ENCODE peak calls at places on chromosomes 5 and 9, in nine cellular contexts. Z is tibial artery; A is effector memory CD4-positive, alpha-beta T cell; D is small intestine; N is IMR-90; X is A549; B is fibroblast of lung; G is transverse colon; Y is naive thymus-derived CD4-positive, alpha-beta T cell. U is an unnamed sample. For H3K9me3, the result is how much of the 10 kb centered on the place peaks cover.

GRCh38 chr9:33233659-33234335 is 6.2 kb upstream of the SPINK4 start:
- DNase-seq in Z (no peak), A (no peak), D (peak), N (peak), X (peak), B (peak), G (peak), Y (no peak), U (no peak)

GRCh38 chr9:123083680-123084079 is 50.2 kb downstream of the GPR21 start:
- DNase-seq in Z (no peak), A (no peak), D (peak), N (no peak), X (no peak), B (no peak), G (no peak), Y (no peak), U (no peak)

GRCh38 chr5:172543484-172544298 is 89.4 kb upstream of the SH3PXD2B start:
- DNase-seq in Z (no peak), A (no peak), D (no peak), N (no peak), X (no peak), B (no peak), G (no peak), Y (no peak), U (no peak)

GRCh38 chr9:26062172-26062571 is 383.9 kb upstream of the TUSC1 start:
- DNase-seq in Z (no peak), A (no peak), D (no peak), N (no peak), X (no peak), B (peak), G (no peak), Y (no peak), U (no peak)

GRCh38 chr5:124103671-124104070 is 591.7 kb downstream of the CSNK1G3 start:
- DNase-seq in Z (no peak), A (no peak), D (no peak), N (peak), X (no peak), B (peak), G (no peak), Y (no peak), U (no peak)

GRCh38 chr5:1343931-1344901 is 683 bp downstream of the CLPTM1L start:
- DNase-seq in Z (no peak), A (no peak), D (no peak), N (peak), X (no peak), B (peak), G (no peak), Y (peak), U (peak)

GRCh38 chr5:43643750-43644149 is 40.8 kb downstream of the NNT start:
- DNase-seq in Z (no peak), A (no peak), D (no peak), N (no peak), X (no peak), B (no peak), G (no peak), Y (no peak), U (no peak)

GRCh38 chr5:136631176-136631575 is 265.8 kb upstream of the TRPC7 start:
- DNase-seq in Z (no peak), A (no peak), D (no peak), N (no peak), X (no peak), B (peak), G (no peak), Y (no peak), U (peak)

GRCh38 chr5:133423618-133424282 is 188.6 kb downstream of the FSTL4 start:
- DNase-seq in Z (peak), A (peak), D (peak), N (peak), X (peak), B (peak), G (peak), Y (peak), U (peak)

GRCh38 chr9:98766548-98766947 is 29.8 kb downstream of the ANKS6 start:
- DNase-seq in Z (no peak), A (no peak), D (no peak), N (no peak), X (no peak), B (no peak), G (no peak), Y (no peak), U (peak)

GRCh38 chr5:155728146-155728856 is 598.7 kb upstream of the SGCD start:
- DNase-seq in Z (peak), A (no peak), D (peak), N (peak), X (peak), B (peak), G (peak), Y (no peak), U (peak)

GRCh38 chr9:6877671-6878161 is 119.9 kb downstream of the KDM4C start:
- DNase-seq in Z (no peak), A (no peak), D (no peak), N (peak), X (peak), B (peak), G (no peak), Y (no peak), U (peak)

GRCh38 chr9:68973619-68974018 is 40.3 kb downstream of the PRKACG start:
- DNase-seq in Z (no peak), A (no peak), D (no peak), N (no peak), X (no peak), B (no peak), G (no peak), Y (no peak), U (no peak)

GRCh38 chr5:128905225-128906110 is 59.8 kb upstream of the SLC27A6 start:
- DNase-seq in Z (no peak), A (peak), D (peak), N (peak), X (peak), B (peak), G (peak), Y (peak), U (peak)

GRCh38 chr5:14469485-14470377 is 111.9 kb upstream of the OTULINL start:
- DNase-seq in Z (no peak), A (no peak), D (no peak), N (no peak), X (no peak), B (no peak), G (no peak), Y (no peak), U (no peak)

GRCh38 chr5:146681586-146681945 is 165.6 kb upstream of the GPR151 start:
- DNase-seq in Z (no peak), A (no peak), D (no peak), N (no peak), X (no peak), B (no peak), G (no peak), Y (no peak), U (no peak)

GRCh38 chr9:136086213-136086881 is 8.7 kb downstream of the NACC2 start:
- DNase-seq in Z (no peak), A (no peak), D (no peak), N (no peak), X (no peak), B (no peak), G (no peak), Y (no peak), U (no peak)

GRCh38 chr9:113844466-113844865 is 31.6 kb upstream of the ZNF618 start:
- DNase-seq in Z (no peak), A (no peak), D (no peak), N (no peak), X (no peak), B (no peak), G (no peak), Y (no peak), U (no peak)

GRCh38 chr5:138605254-138605972 is 30.2 kb upstream of the HSPA9 start:
- DNase-seq in Z (no peak), A (no peak), D (no peak), N (no peak), X (no peak), B (no peak), G (no peak), Y (no peak), U (no peak)

GRCh38 chr5:93632327-93632726 is 49.3 kb downstream of the NR2F1 start:
- DNase-seq in Z (no peak), A (no peak), D (no peak), N (peak), X (no peak), B (no peak), G (no peak), Y (no peak), U (no peak)

GRCh38 chr5:98770158-98770910 is 3.1 kb upstream of the RGMB start:
- DNase-seq in Z (peak), A (no peak), D (peak), N (peak), X (no peak), B (peak), G (peak), Y (peak), U (peak)

GRCh38 chr9:21961569-21961968 is 32.6 kb downstream of the CDKN2A start:
- DNase-seq in Z (no peak), A (no peak), D (no peak), N (no peak), X (no peak), B (no peak), G (no peak), Y (no peak), U (no peak)

GRCh38 chr9:85292261-85292660 is 449.5 kb downstream of the AGTPBP1 start:
- DNase-seq in Z (no peak), A (no peak), D (no peak), N (no peak), X (no peak), B (no peak), G (no peak), Y (no peak), U (no peak)

GRCh38 chr9:98185021-98185567 is 7.3 kb downstream of the CORO2A start:
- DNase-seq in Z (no peak), A (no peak), D (no peak), N (no peak), X (no peak), B (no peak), G (no peak), Y (no peak), U (no peak)

GRCh38 chr9:88814521-88815101 is 176.7 kb upstream of the S1PR3 start:
- DNase-seq in Z (peak), A (no peak), D (no peak), N (peak), X (no peak), B (peak), G (no peak), Y (no peak), U (peak)

GRCh38 chr9:134304712-134305111 is 21.5 kb upstream of the RXRA start:
- DNase-seq in Z (no peak), A (no peak), D (peak), N (no peak), X (no peak), B (no peak), G (no peak), Y (no peak), U (no peak)

GRCh38 chr5:151363673-151364072 is 16.3 kb upstream of the SLC36A2 start:
- DNase-seq in Z (no peak), A (no peak), D (no peak), N (no peak), X (no peak), B (no peak), G (no peak), Y (no peak), U (no peak)
- H3K9me3 ChIP-seq in Z (under half), A (under half), D (under half), N (under half), X (under half), B (under half), G (under half), Y (under half), U (under half)

DNA sequence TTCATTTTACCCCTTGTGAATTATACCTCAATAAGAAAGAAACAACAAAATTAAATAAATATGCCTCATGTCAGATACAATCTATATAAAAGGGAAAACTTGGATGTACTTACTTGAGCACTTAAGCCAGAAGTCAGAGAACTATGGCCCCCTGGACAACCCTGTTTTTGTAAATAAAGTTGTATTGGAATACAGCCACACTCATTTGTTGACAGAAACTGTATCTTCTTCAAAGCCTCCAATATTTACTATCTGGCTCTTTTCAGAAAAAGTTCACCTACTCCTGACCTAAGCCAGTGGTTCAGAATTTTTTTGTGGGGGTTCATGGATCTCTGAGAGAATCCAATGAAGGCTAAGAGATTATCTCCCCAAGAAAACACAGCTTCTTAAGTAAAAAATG is 45.3 kb upstream of the RASEF start:
- DNase-seq in Z (no peak), A (no peak), D (no peak), N (no peak), X (no peak), B (no peak), G (no peak), Y (no peak), U (no peak)
- H3K4me3 ChIP-seq in Z (no peak), A (no peak), D (no peak), N (no peak), X (no peak), B (no peak), G (no peak), Y (no peak), U (no peak)

GRCh38 chr5:77627869-77628674 is 10.4 kb downstream of the OTP start:
- DNase-seq in Z (no peak), A (no peak), D (no peak), N (no peak), X (no peak), B (no peak), G (no peak), Y (no peak), U (no peak)

GRCh38 chr5:77631166-77631582 is 7.3 kb downstream of the OTP start:
- DNase-seq in Z (no peak), A (no peak), D (no peak), N (no peak), X (no peak), B (no peak), G (no peak), Y (no peak), U (no peak)

GRCh38 chr5:77630246-77631165 is 8.0 kb downstream of the OTP start:
- DNase-seq in Z (no peak), A (no peak), D (peak), N (no peak), X (peak), B (peak), G (peak), Y (no peak), U (peak)

GRCh38 chr5:77629553-77630245 is 8.8 kb downstream of the OTP start:
- DNase-seq in Z (no peak), A (no peak), D (no peak), N (no peak), X (no peak), B (no peak), G (no peak), Y (no peak), U (no peak)

GRCh38 chr5:77628840-77629552 is 9.5 kb downstream of the OTP start:
- DNase-seq in Z (no peak), A (no peak), D (no peak), N (no peak), X (no peak), B (no peak), G (no peak), Y (no peak), U (no peak)
- H3K9me3 ChIP-seq in Z (under half), A (under half), D (under half), N (under half), X (under half), B (under half), G (under half), Y (under half), U (under half)

DNA sequence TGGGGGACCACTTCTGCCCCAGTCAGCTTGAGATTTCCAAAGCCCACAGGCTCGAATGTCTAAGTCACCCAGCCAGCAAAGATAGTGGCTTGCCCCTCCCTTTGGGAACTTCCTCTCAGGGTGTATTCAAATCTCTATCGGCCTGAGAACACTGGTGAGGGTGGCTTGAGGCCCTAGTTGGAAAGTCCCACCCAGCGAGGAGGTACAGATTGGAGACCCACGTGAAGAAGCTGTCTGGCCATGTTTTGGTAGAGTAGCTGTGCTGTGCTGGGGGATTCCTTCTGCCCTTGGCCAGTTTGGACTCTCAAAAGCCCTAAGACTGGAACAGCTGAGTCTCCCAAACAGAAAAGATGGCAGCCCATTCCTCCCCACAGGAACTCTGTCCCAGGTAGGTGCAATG is 172.7 kb upstream of the RIOK2 start:
- DNase-seq in Z (no peak), A (no peak), D (no peak), N (no peak), X (no peak), B (no peak), G (no peak), Y (no peak), U (no peak)
- H3K4me3 ChIP-seq in Z (no peak), A (no peak), D (no peak), N (no peak), X (no peak), B (no peak), G (no peak), Y (no peak), U (no peak)